ENCODE peak calls at places on chromosome 21, in eight cellular contexts. T, W, A, L, E, M, N and C are unnamed samples.
A peak's percentile ranks its signal among the peaks of the same experiment; 100 is the strongest.

GRCh38 chr21:37452222-37452621 is 85.6 kb downstream of the DYRK1A start:
- DNase-seq in T (peak; percentile 94), W (no peak), A (no peak), L (peak; percentile 35), E (peak; percentile 54), M (no peak), N (no peak), C (no peak)

GRCh38 chr21:46599251-46599572 is 5.7 kb downstream of the S100B start:
- DNase-seq in T (peak; percentile 92), W (peak; percentile 47), A (no peak), L (peak; percentile 95), E (peak; percentile 43), M (no peak), N (peak; percentile 84), C (no peak)

GRCh38 chr21:31498985-31499384 is 154.9 kb upstream of the TIAM1 start:
- DNase-seq in T (no peak), W (no peak), A (no peak), L (no peak), E (no peak), M (no peak), N (no peak), C (no peak)

GRCh38 chr21:14589855-14590563 is 43.9 kb upstream of the SAMSN1 start:
- DNase-seq in T (no peak), W (no peak), A (no peak), L (no peak), E (no peak), M (no peak), N (no peak), C (no peak)

GRCh38 chr21:29718081-29718815 is 221.5 kb downstream of the GRIK1 start:
- DNase-seq in T (peak; percentile 34), W (no peak), A (no peak), L (no peak), E (no peak), M (no peak), N (no peak), C (no peak)

GRCh38 chr21:15063821-15064575 is 802 bp downstream of the NRIP1 start:
- DNase-seq in T (no peak), W (peak; percentile 52), A (no peak), L (no peak), E (peak; percentile 63), M (peak; percentile 65), N (peak; percentile 61), C (peak; percentile 68)

GRCh38 chr21:31326478-31327247 is 17.4 kb downstream of the TIAM1 start:
- DNase-seq in T (no peak), W (no peak), A (peak; percentile 95), L (no peak), E (no peak), M (no peak), N (no peak), C (no peak)

GRCh38 chr21:38244885-38245869 is 11.6 kb upstream of the KCNJ15 start:
- DNase-seq in T (peak; percentile 98), W (no peak), A (peak; percentile 59), L (peak; percentile 33), E (no peak), M (no peak), N (no peak), C (no peak)

GRCh38 chr21:36104306-36105300 is 30.3 kb upstream of the CBR3 start:
- DNase-seq in T (peak; percentile 26), W (peak; percentile 47), A (no peak), L (peak; percentile 36), E (peak; percentile 33), M (peak; percentile 35), N (peak; percentile 49), C (peak; percentile 28)

DNA sequence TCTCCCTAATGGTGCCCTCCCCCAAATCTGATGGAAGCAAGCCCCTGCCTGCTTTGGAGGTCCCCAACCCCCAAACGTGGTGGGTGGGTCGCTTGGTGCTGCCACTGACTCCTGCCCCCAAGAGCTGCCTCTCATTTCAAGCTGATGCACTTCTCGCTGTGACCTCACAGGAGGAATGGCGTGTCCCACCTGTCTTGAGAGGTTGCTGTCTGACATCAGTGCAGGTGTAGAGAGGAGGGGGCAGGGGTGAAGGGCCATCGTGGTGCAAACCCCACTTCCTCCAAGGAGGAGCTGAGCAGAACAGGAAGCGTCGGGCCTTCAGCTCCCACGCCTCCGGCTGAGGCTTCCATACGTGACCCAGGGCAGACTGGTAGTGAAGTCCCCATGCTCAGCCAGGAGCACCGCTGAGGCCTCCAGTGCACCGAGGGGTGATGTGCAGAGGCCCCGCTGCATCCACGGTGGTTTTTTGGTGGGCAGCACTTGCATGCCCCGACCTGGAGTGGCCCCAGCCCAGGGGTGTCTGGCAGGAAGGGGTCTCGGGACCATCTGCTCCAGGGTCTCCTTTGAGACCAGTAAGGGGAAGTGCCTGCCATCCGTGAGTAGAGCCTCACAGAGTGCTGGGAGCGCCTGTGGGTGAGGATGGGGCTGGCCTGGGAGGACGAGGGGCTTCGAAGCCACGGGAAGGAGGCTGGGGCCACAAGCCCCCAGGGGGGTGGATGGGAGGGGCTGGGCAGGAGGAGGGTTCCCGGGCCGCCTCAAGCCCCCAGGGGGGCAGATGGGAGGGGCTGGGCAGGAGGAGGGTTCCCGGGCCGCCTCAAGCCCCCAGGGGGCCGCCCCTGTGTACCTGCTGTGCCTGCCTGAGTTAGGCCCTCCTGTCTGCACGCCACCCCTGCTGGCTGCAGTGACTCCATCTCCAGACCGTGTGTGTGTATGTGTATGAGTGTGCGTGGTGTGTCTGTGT is 39.8 kb downstream of the WDR4 start:
- DNase-seq in T (no peak), W (no peak), A (no peak), L (no peak), E (peak; percentile 15), M (peak; percentile 22), N (peak; percentile 6), C (no peak)
- TF ChIP-seq POLR2A in T (no peak), W (peak; percentile 14), A (peak; percentile 60), L (no peak), E (no peak), M (no peak), N (no peak), C (no peak)

DNA sequence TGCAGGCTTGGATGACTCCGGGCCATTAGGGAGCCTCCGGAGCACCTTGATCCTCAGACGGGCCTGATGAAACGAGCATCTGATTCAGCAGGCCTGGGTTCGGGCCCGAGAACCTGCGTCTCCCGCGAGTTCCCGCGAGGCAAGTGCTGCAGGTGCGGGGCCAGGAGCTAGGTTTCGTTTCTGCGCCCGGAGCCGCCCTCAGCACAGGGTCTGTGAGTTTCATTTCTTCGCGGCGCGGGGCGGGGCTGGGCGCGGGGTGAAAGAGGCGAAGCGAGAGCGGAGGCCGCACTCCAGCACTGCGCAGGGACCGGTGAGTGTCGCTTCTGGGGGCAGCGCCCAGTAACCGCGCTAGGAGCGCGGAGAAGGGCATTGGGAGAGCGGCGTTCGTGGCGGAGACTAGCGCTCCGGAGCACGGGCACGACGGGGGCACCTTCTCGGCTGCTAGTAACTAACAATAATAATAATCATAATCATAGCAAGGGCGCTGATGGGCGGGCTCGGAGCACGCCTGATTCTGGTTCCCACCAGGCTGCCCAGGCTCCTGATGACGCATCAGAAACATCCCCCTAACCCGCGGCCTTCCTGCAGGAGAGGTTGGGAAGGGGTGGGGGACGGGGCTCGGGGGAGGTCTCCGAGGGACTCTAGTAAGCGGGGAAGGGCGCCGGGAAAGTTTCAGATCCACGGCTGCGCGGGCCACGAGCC is at the start of gene MX1:
- DNase-seq in T (peak; percentile 10), W (no peak), A (peak; percentile 61), L (peak; percentile 40), E (peak; percentile 87), M (peak; percentile 89), N (peak; percentile 75), C (no peak)
- TF ChIP-seq POLR2A in T (no peak), W (no peak), A (peak; percentile 93), L (no peak), E (no peak), M (peak; percentile 6), N (peak; percentile 52), C (no peak)

GRCh38 chr21:16587671-16588379 is 858.0 kb downstream of the USP25 start:
- DNase-seq in T (peak; percentile 77), W (no peak), A (no peak), L (peak; percentile 75), E (no peak), M (no peak), N (peak; percentile 48), C (no peak)

GRCh38 chr21:16587141-16587570 is 857.4 kb downstream of the USP25 start:
- DNase-seq in T (peak; percentile 65), W (no peak), A (no peak), L (peak; percentile 85), E (peak; percentile 30), M (peak; percentile 60), N (peak; percentile 76), C (no peak)

GRCh38 chr21:16589046-16589445 is 859.3 kb downstream of the USP25 start:
- DNase-seq in T (no peak), W (no peak), A (no peak), L (no peak), E (no peak), M (no peak), N (no peak), C (no peak)

GRCh38 chr21:16589499-16589898 is 859.7 kb downstream of the USP25 start:
- DNase-seq in T (no peak), W (no peak), A (no peak), L (no peak), E (no peak), M (no peak), N (no peak), C (no peak)

DNA sequence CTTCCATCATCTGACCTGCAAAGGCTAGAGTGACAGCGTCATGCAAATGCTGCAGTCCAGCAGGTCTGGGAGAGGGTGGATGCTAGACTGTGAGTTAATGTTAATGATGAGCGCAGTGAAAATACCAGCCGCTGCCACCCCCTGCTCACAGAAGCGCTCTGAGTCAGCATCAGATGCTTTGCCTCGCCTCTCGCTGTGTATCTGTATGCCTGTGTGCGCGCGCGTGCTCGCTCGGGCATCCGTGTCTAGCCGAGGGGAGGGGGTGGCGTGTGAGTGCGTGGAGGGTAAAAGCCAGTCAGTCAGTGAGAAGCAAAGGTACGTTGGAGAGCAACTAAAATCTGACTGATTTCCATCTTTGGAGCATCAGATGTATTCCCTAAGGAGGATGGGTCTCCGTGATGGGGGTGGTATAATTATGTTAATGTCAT is 858.7 kb downstream of the USP25 start:
- DNase-seq in T (peak; percentile 84), W (no peak), A (no peak), L (no peak), E (peak; percentile 50), M (peak; percentile 31), N (peak; percentile 92), C (peak; percentile 4)
- TF ChIP-seq POLR2A in T (no peak), W (no peak), A (no peak), L (no peak), E (no peak), M (no peak), N (peak; percentile 88), C (no peak)

GRCh38 chr21:33380483-33380998 is 22.7 kb upstream of the IFNGR2 start:
- DNase-seq in T (peak; percentile 96), W (peak; percentile 60), A (peak; percentile 95), L (peak; percentile 93), E (peak; percentile 90), M (peak; percentile 86), N (peak; percentile 94), C (peak; percentile 33)
- TF ChIP-seq POLR2A in T (peak; percentile 84), W (no peak), A (peak; percentile 69), L (peak; percentile 56), E (no peak), M (no peak), N (no peak), C (peak; percentile 44)